ENCODE peak calls at places on chromosomes 7 and 10, in eight cellular contexts. Z, V, N, Q, P, F, R and E are unnamed samples.

GRCh38 chr7:97064020-97064419 is 39.4 kb upstream of the DLX5 start:
- DNase-seq in V (no peak), P (no peak), F (no peak), Q (no peak), N (no peak), R (no peak), Z (no peak), E (no peak)

GRCh38 chr10:32318476-32318896 is 28.5 kb downstream of the EPC1 start:
- DNase-seq in Z (no peak), N (peak; percentile 75), P (no peak), F (no peak), R (no peak), V (no peak), Q (peak; percentile 11), E (no peak)

GRCh38 chr7:90579181-90579688 is 16.9 kb upstream of the CDK14 start:
- DNase-seq in F (peak; percentile 76), N (no peak), P (no peak), Z (peak; percentile 81), V (no peak), Q (no peak), R (no peak), E (no peak)

GRCh38 chr7:99355098-99355497 is 19.4 kb upstream of the ARPC1B start:
- DNase-seq in Q (no peak), R (no peak), F (no peak), Z (no peak), N (no peak), P (no peak), V (no peak), E (no peak)

GRCh38 chr10:8137726-8138125 is 83.2 kb downstream of the GATA3 start:
- DNase-seq in R (no peak), V (no peak), N (no peak), Z (no peak), F (no peak), Q (no peak), P (peak; percentile 66), E (no peak)

GRCh38 chr7:118949031-118949430 is 724.5 kb downstream of the ANKRD7 start:
- DNase-seq in V (no peak), Q (no peak), P (no peak), Z (peak; percentile 38), F (peak; percentile 4), N (no peak), R (no peak), E (no peak)

GRCh38 chr10:80517416-80518142 is 20.1 kb upstream of the SH2D4B start:
- DNase-seq in Q (no peak), N (no peak), V (no peak), P (no peak), Z (no peak), R (no peak), F (no peak), E (peak; percentile 71)

GRCh38 chr10:42990016-42990720 is 86.7 kb upstream of the RET start:
- DNase-seq in F (no peak), R (no peak), V (peak; percentile 35), Q (no peak), P (peak; percentile 52), Z (no peak), N (no peak), E (peak; percentile 51)

GRCh38 chr7:25727876-25728275 is 424.1 kb upstream of the NFE2L3 start:
- DNase-seq in F (no peak), V (no peak), Q (no peak), Z (no peak), N (no peak), P (no peak), R (no peak), E (no peak)

GRCh38 chr7:101702362-101702850 is 73.3 kb upstream of the MYL10 start:
- DNase-seq in F (no peak), Q (no peak), Z (peak; percentile 64), R (no peak), P (no peak), N (no peak), V (no peak), E (no peak)
- TF ChIP-seq CTCF in F (peak; percentile 37), Q (no peak), Z (peak; percentile 26), R (no peak), P (no peak), N (no peak), V (no peak), E (no peak)

GRCh38 chr10:29725133-29725720 is 90.5 kb upstream of the SVIL start:
- DNase-seq in V (no peak), Z (no peak), R (no peak), F (no peak), P (no peak), Q (peak; percentile 57), N (no peak), E (no peak)
- H3K4me1 ChIP-seq in V (peaks cover 9% of the 10 kb centered on the region), Z (peaks cover 9% of the 10 kb centered on the region), R (peaks cover 25% of the 10 kb centered on the region), F (peaks cover 18% of the 10 kb centered on the region), P (peaks cover 37% of the 10 kb centered on the region), Q (peaks cover 46% of the 10 kb centered on the region), N (no peaks in the 10 kb centered on the region), E (peaks cover 25% of the 10 kb centered on the region)

DNA sequence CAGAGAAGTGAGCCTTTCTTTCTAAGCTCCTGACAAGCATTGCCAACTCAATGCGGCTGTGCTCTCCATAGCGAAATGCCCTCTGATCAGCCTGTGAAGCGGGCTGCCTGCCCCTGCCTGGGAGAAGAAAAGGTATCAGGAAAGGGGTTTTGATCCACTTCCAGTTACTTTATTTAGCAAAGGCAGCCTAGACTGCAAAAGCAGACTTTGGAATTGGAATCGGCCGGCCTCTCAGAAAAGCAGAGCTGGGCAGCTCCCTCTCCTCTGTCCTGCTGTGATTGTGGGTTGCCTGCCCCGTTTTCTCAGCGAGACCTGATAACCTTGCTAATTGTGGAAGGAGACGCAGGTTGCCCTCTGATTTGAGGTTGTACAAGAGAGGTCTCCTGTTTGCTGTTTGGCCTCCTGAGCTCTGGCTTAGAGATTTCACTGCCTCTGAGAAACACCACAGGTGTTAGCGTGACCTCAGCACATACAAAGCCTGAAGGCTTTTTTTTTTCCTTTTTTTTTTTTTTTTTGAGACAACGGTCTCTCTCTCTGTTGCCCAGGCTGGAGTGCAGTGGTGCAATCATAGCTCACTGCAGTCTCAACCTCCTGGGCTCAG is 53.9 kb upstream of the SH2B2 start:
- DNase-seq in R (no peak), F (no peak), Z (no peak), P (no peak), N (no peak), V (peak; percentile 77), Q (no peak), E (no peak)
- H3K27ac ChIP-seq in R (no peak overlapping the region), F (no peak overlapping the region), Z (no peak overlapping the region), P (no peak overlapping the region), N (no peak overlapping the region), V (peak overlapping the region; percentile 73), Q (peak overlapping the region; percentile 43), E (no peak overlapping the region)

GRCh38 chr7:151340794-151341356 is 737 bp upstream of the NUB1 start:
- DNase-seq in Z (no peak), R (no peak), V (no peak), Q (no peak), N (no peak), P (no peak), F (no peak), E (no peak)
- TF ChIP-seq CTCF in Z (no peak), R (no peak), V (no peak), Q (no peak), N (no peak), P (no peak), F (no peak), E (no peak)

GRCh38 chr10:26801274-26801673 is 59.5 kb downstream of the ABI1 start:
- DNase-seq in Q (no peak), N (no peak), Z (no peak), V (no peak), P (no peak), R (no peak), F (no peak), E (no peak)

GRCh38 chr10:26801831-26802230 is 58.9 kb downstream of the ABI1 start:
- DNase-seq in R (no peak), Q (no peak), P (no peak), V (no peak), N (no peak), F (no peak), Z (no peak), E (no peak)

GRCh38 chr10:26803849-26804248 is 56.9 kb downstream of the ABI1 start:
- DNase-seq in Z (no peak), R (no peak), V (no peak), F (no peak), Q (no peak), N (no peak), P (no peak), E (no peak)

GRCh38 chr10:26800468-26800867 is 60.3 kb downstream of the ABI1 start:
- DNase-seq in V (no peak), N (no peak), F (no peak), P (no peak), R (no peak), Q (no peak), Z (no peak), E (no peak)

DNA sequence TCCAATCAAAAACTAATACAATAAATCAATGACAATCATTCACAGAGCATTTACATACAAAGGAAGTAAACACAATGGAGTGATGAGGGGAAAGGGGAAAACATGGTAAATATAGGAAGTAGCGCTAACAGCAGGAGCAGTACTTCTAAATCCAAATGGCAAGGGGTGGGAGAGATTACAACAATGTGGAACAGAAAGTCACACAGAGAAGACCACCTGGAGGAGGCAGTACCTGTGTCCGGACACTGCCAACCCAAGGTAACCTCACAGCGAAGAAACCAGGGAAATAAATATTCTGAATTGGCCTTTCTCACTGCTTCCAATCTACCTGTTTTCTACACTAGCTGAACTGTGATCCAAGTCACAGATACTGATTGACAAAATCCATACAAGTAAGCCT is 58.2 kb downstream of the ABI1 start:
- DNase-seq in R (no peak), F (no peak), Q (no peak), P (no peak), N (no peak), V (no peak), Z (no peak), E (no peak)
- H3K4me1 ChIP-seq in R (peaks cover 12% of the 10 kb centered on the region), F (no peaks in the 10 kb centered on the region), Q (peaks cover 48% of the 10 kb centered on the region), P (peaks cover 44% of the 10 kb centered on the region), N (peaks cover 43% of the 10 kb centered on the region), V (peaks cover 21% of the 10 kb centered on the region), Z (peaks cover 7% of the 10 kb centered on the region), E (peaks cover 90% of the 10 kb centered on the region)

GRCh38 chr7:17679427-17679826 is 260.9 kb downstream of the SNX13 start:
- DNase-seq in Z (no peak), Q (peak; percentile 13), F (no peak), N (no peak), P (no peak), R (no peak), V (no peak), E (no peak)

GRCh38 chr7:17682586-17682985 is 257.7 kb downstream of the SNX13 start:
- DNase-seq in N (no peak), P (no peak), F (no peak), V (no peak), R (no peak), Z (no peak), Q (no peak), E (no peak)

GRCh38 chr7:17681965-17682364 is 258.3 kb downstream of the SNX13 start:
- DNase-seq in Q (no peak), F (no peak), P (no peak), V (no peak), Z (peak; percentile 83), R (no peak), N (no peak), E (no peak)

GRCh38 chr7:17680943-17681351 is 259.3 kb downstream of the SNX13 start:
- DNase-seq in N (no peak), Z (peak; percentile 79), Q (no peak), V (no peak), R (no peak), P (no peak), F (no peak), E (no peak)

DNA sequence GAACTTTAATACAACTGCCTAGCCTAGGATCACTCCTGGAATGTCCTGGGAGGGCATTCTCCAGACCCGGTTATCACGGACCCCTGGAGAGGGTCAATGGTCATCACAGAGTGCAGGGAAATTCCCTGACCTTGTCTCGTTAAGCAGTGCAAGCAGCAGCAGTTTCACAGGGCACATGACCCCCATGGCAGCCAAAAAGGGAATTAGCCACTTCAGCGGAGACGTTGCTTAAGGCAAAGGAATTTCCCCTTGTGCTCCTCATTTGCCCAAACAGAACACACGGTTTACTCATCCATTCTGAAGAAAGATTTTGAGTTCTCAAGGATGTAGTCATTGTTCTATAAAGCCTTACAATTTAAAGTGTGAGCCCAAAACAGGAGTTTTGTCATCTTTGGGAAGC is 260.3 kb downstream of the SNX13 start:
- DNase-seq in N (no peak), R (no peak), V (no peak), F (no peak), P (peak; percentile 66), Q (no peak), Z (peak; percentile 84), E (no peak)
- H3K27ac ChIP-seq in N (no peak overlapping the region), R (no peak overlapping the region), V (no peak overlapping the region), F (no peak overlapping the region), P (no peak overlapping the region), Q (no peak overlapping the region), Z (peak overlapping the region; percentile 72), E (no peak overlapping the region)